ENCODE peak calls at places on chromosome X, in nine cellular contexts. N is activated B cell treated with CpG ODN at 0.5 μM for 24 hours; Z is substantia nigra; W is posterior cingulate gyrus; G is ecto neural progenitor cell; L is H7; P is hepatic stellate cell; J is CD4-positive, alpha-beta T cell; V is activated T-helper 9 cell treated with anti-CD3 and anti-CD28 coated beads, Interleukin-2, amount 50 U/mL, for 16 hours. Y is an unnamed sample.

GRCh38 chrX:105191878-105192277 is 28.6 kb downstream of the TEX13A start:
- DNase-seq in N (no peak), Z (no peak), G (peak), W (no peak), P (peak), J (no peak), V (no peak), L (peak), Y (peak)

GRCh38 chrX:132077414-132077813 is 50.4 kb downstream of the FRMD7 start:
- DNase-seq in P (no peak), W (no peak), N (no peak), J (no peak), Z (no peak), V (no peak), G (no peak), L (no peak), Y (no peak)

GRCh38 chrX:139924069-139924695 is 8.7 kb downstream of the ATP11C start:
- DNase-seq in J (no peak), L (no peak), W (no peak), G (no peak), V (no peak), P (no peak), N (no peak), Z (no peak), Y (no peak)

GRCh38 chrX:131975851-131976250 is 47.3 kb upstream of the STK26 start:
- DNase-seq in G (no peak), Z (no peak), J (no peak), W (no peak), P (no peak), N (no peak), L (no peak), V (no peak), Y (no peak)

GRCh38 chrX:19897087-19897486 is 9.7 kb upstream of the SH3KBP1 start:
- DNase-seq in V (no peak), J (no peak), N (no peak), P (no peak), W (no peak), Z (no peak), L (no peak), G (no peak), Y (no peak)

GRCh38 chrX:96591418-96591817 is 93.2 kb upstream of the DIAPH2 start:
- DNase-seq in W (no peak), N (no peak), L (no peak), Z (no peak), V (no peak), J (no peak), P (no peak), G (no peak), Y (no peak)

GRCh38 chrX:43813319-43813718 is 68.9 kb downstream of the MAOB start:
- DNase-seq in L (no peak), G (no peak), P (no peak), J (no peak), Z (no peak), N (no peak), W (no peak), V (no peak), Y (no peak)

GRCh38 chrX:64204252-64204651 is 1.3 kb downstream of the AMER1 start:
- DNase-seq in J (no peak), Z (no peak), G (peak), P (no peak), L (peak), V (no peak), W (peak), N (no peak), Y (no peak)

GRCh38 chrX:41946230-41946629 is 22.9 kb upstream of the CASK start:
- DNase-seq in P (no peak), L (no peak), N (no peak), V (no peak), G (no peak), J (no peak), Z (no peak), W (no peak), Y (no peak)

GRCh38 chrX:137058339-137059127 is 24.7 kb upstream of the GPR101 start:
- DNase-seq in J (no peak), P (no peak), W (no peak), G (no peak), V (no peak), Z (no peak), L (no peak), N (no peak), Y (no peak)

GRCh38 chrX:40755291-40756249 is 20.2 kb upstream of the MED14 start:
- DNase-seq in P (peak), V (no peak), N (no peak), L (peak), W (peak), G (no peak), J (no peak), Z (no peak), Y (no peak)

GRCh38 chrX:42714981-42715688 is 62.8 kb downstream of the PPP1R2C start:
- DNase-seq in N (no peak), L (peak), W (peak), V (peak), J (peak), G (peak), P (no peak), Z (peak), Y (peak)

GRCh38 chrX:66030505-66031317 is 9.2 kb downstream of the VSIG4 start:
- DNase-seq in P (no peak), L (no peak), W (no peak), V (no peak), N (no peak), G (no peak), J (no peak), Z (peak), Y (peak)

GRCh38 chrX:110201799-110202198 is 116.1 kb downstream of the AMMECR1 start:
- DNase-seq in V (no peak), G (no peak), L (no peak), Z (no peak), P (no peak), J (no peak), N (no peak), W (no peak), Y (no peak)

GRCh38 chrX:29012867-29013266 is 425.6 kb downstream of the IL1RAPL1 start:
- DNase-seq in Z (no peak), N (no peak), V (no peak), L (no peak), P (no peak), W (no peak), J (no peak), G (no peak), Y (no peak)

GRCh38 chrX:17824980-17825379 is 36.1 kb downstream of the RAI2 start:
- DNase-seq in P (no peak), L (no peak), N (no peak), V (no peak), W (no peak), Z (no peak), J (no peak), G (no peak), Y (no peak)

Y was measured in SW480.